ENCODE peak calls at places on chromosomes 13 and 19, in five cellular contexts. T is breast epithelium, S is AG10803, J is heart left ventricle, A is K562. C is an unnamed sample.

GRCh38 chr19:54517483-54517882 is 14.9 kb downstream of the LAIR2 start:
- DNase-seq in T (peak), S (peak), J (peak), A (peak), C (no peak)

GRCh38 chr19:11479090-11479469 is 1.8 kb downstream of the ELAVL3 start:
- DNase-seq in T (no peak), S (no peak), J (no peak), A (no peak), C (no peak)

GRCh38 chr13:94479559-94480095 is at the start of gene DCT:
- DNase-seq in T (no peak), S (no peak), J (no peak), A (no peak), C (no peak)

GRCh38 chr13:41603917-41604316 is 146.6 kb downstream of the RGCC start:
- DNase-seq in T (no peak), S (peak), J (no peak), A (peak), C (no peak)

GRCh38 chr13:73610799-73611592 is 523.2 kb downstream of the KLF12 start:
- DNase-seq in T (no peak), S (no peak), J (no peak), A (no peak), C (no peak)

GRCh38 chr19:12564016-12564664 is 12.9 kb upstream of the ZNF564 start:
- DNase-seq in T (peak), S (peak), J (peak), A (peak), C (peak)

GRCh38 chr13:34076319-34076718 is 258.4 kb downstream of the RFC3 start:
- DNase-seq in T (no peak), S (peak), J (no peak), A (no peak), C (no peak)

GRCh38 chr19:14561832-14562351 is 10.0 kb downstream of the NDUFB7 start:
- DNase-seq in T (peak), S (no peak), J (peak), A (no peak), C (no peak)

GRCh38 chr19:2462635-2463421 is 6.1 kb upstream of the LMNB2 start:
- DNase-seq in T (peak), S (peak), J (peak), A (no peak), C (peak)

GRCh38 chr13:93218583-93218982 is 8.0 kb upstream of the GPC6 start:
- DNase-seq in T (no peak), S (no peak), J (no peak), A (peak), C (no peak)
- H3K4me3 ChIP-seq in T (no peak), S (no peak), J (no peak), A (no peak), C (no peak)

DNA sequence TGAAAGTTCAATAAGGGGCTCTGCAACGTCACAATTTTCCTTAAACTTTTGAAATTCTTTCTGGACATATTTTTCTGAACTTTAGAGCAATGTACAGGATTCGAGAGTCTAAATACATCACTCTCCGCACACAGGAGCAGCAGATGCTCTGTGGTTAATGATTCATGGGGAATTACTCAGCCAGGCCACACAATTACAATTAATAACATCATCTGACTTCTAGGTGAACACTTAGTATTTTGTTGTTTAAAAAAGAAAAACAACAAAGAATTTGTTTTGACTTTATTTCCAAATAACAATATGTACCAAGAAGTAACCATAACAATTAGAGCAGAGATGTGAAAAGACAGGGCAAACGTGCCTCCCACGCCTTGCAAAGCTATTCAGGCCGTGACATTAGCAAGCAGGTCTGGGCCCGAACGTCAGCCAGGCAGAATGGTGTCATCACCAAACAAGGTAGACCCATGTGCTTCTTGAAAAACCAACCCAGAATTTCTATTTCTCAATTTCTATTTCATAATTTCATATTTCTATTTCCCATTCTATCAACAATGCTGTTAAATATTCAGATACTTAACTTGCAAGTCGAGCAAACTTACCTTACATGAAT is 236.3 kb downstream of the COL4A1 start:
- DNase-seq in T (no peak), S (peak), J (no peak), A (no peak), C (no peak)
- H3K4me3 ChIP-seq in T (no peak), S (no peak), J (no peak), A (no peak), C (no peak)

DNA sequence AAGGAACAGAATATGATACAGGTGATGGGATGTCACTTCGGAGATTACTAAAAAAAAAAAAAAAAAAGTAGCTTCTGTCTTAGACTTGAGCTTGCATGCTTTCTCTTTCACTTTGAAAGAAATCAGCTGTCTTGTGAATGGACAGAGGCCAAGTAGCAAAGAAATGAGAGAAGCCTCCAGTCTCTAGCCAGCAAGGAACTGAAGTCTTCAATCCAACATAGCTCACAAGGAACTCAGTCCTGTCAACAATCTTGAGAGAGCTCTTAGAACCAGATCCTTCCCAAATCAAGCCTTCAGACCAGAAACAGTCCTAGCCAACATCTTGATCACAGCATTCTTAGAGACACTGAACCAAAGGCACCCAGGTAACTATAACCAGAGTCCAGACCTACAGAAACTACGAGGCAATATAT is 7.7 kb downstream of the N4BP2L2 start:
- DNase-seq in T (no peak), S (peak), J (peak), A (no peak), C (no peak)
- H3K4me3 ChIP-seq in T (no peak), S (no peak), J (no peak), A (no peak), C (no peak)

GRCh38 chr19:32367948-32368536 is 22.6 kb downstream of the ZNF507 start:
- DNase-seq in T (no peak), S (no peak), J (no peak), A (no peak), C (no peak)

GRCh38 chr19:32368781-32369180 is 23.4 kb downstream of the ZNF507 start:
- DNase-seq in T (no peak), S (no peak), J (no peak), A (no peak), C (no peak)

GRCh38 chr19:32373614-32374295 is 28.3 kb downstream of the ZNF507 start:
- DNase-seq in T (peak), S (peak), J (peak), A (peak), C (no peak)

GRCh38 chr19:32367063-32367462 is 21.7 kb downstream of the ZNF507 start:
- DNase-seq in T (no peak), S (no peak), J (no peak), A (no peak), C (no peak)

DNA sequence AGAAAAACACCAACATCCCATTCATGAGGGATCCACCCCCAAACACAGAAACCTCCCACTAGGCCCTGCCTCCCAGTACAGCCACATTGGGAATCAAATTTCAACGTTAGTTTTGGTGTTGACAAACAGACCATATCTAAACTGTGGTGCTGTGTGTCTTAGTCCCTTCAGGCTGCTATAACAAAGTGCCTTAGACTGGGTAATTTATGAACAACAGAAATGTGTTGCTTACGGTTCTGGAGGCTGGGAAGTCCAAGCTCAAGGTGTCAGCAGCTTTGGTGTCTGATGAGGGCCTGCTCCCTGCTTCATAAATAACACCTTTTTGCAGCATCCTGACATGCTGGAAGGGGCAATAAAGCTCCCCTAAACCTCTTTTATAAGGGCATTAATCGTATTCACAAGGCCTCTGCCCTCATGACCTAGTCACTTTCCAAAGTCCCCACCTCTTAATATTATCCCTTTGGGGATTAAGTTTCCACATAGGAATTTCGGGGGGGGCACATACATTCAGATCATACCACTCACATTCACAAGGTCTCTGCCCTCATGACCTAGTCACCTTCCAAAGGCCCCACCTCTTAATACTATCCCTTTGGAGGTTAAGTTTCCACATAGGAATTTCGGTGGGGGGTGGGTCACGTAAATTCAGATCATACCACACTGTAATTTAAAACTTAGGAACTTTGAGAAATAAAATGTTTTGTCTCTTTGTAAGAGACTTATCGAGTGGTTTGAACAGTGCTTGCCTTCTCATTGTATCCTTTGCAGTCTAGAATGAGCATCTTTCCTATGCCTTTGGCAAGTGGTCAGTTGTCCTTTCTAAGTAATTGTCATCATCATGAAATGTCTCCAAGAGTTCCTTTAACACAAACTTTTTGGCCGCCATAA is 27.6 kb downstream of the ZNF507 start:
- DNase-seq in T (no peak), S (peak), J (no peak), A (no peak), C (no peak)
- H3K4me3 ChIP-seq in T (no peak), S (no peak), J (no peak), A (no peak), C (no peak)

DNA sequence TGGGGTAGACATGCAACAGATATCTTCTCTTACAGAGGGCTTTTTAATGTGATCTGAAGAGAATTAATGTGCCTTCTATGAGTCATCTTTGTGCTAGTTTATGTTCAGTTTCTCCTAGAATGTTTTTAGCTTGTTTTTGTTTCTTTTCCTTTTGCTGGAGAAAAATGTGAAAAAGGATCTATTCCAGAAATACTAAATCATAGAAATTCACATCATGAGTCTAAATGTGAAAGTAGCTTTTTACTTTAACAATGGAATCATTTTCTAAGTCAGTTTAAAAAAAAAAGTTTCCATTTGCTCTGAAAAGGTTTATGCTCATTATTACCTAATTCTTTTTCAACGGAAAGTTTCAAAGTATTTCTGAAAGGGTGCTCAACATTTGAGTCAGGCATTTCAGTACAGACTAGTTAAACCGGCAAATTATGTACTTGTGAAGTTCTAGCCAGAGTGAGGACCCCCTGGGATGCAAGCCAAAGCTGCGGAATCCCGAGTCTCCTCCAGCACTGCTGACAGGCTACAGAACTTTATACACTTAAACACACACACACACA is 72.9 kb downstream of the SPATA13 start:
- DNase-seq in T (no peak), S (peak), J (no peak), A (no peak), C (no peak)
- H3K4me3 ChIP-seq in T (no peak), S (peak), J (no peak), A (no peak), C (no peak)

DNA sequence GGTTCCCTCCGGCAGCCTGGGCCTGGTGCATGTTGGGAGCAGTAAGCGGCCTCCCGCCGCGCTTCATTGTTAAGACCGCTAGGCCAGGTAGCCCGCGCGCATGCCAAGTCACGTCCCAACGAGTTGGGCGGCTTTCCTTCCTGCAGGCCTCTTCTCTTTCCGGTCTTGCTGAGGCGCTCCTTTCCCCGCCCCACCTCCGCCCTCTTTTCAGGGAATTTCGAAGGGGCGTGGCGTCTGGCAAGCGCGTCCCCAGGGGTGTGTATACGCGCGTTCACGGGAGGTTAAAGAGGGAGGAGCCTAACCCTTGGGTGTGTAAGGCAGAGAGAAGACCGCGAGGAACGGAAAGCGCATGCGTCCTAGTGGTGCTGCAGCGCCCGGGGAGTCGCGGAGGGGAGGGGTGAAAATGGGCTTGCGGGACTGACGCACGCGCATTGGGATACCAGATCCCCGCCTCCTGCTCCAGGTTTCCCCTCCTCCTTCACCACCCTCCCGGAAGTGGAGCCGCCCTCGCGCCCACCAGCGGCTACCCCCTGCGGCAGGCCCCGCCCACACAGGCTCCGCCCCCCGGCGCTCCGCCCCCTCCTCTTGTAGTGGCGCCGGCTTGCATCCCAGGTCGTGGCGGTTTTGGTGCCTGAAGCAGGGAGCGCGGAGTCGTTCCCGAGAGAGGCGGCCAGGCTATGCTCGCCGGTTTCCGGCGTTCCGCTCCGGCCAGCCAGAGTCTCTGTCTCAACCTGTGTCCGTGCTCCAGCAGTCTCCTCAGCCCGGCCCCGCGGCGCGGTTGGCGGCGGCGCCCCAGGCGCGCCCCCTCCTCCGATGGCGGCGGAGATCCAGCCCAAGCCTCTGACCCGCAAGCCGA is at the start of gene WDFY2:
- DNase-seq in T (peak), S (peak), J (peak), A (peak), C (peak)
- H3K4me3 ChIP-seq in T (peak), S (peak), J (peak), A (peak), C (peak)